ENCODE peak calls at places on chromosome 12, in seven cellular contexts. One of them, this sample, is unnamed.

GRCh38 chr12:46260153-46260912 is 8.5 kb downstream of the SLC38A1 start:
- DNase-seq in Peyer's patch: no peak
- DNase-seq in H54: no peak
- DNase-seq in breast epithelium: no peak
- DNase-seq in IMR-90: peak; percentile 70
- DNase-seq in upper lobe of left lung: no peak
- DNase-seq in stomach: no peak
- DNase-seq in this sample: peak; percentile 3

GRCh38 chr12:95257541-95257940 is 39.9 kb downstream of the VEZT start:
- DNase-seq in IMR-90: peak; percentile 44
- DNase-seq in stomach: no peak
- DNase-seq in H54: no peak
- DNase-seq in upper lobe of left lung: no peak
- DNase-seq in Peyer's patch: no peak
- DNase-seq in breast epithelium: no peak
- DNase-seq in this sample: no peak

GRCh38 chr12:16474801-16475200 is 127.4 kb downstream of the MGST1 start:
- DNase-seq in Peyer's patch: no peak
- DNase-seq in H54: no peak
- DNase-seq in upper lobe of left lung: no peak
- DNase-seq in stomach: no peak
- DNase-seq in breast epithelium: no peak
- DNase-seq in IMR-90: no peak
- DNase-seq in this sample: no peak

GRCh38 chr12:106581543-106582263 is 1.1 kb upstream of the RFX4 start:
- DNase-seq in upper lobe of left lung: no peak
- DNase-seq in IMR-90: no peak
- DNase-seq in breast epithelium: no peak
- DNase-seq in Peyer's patch: no peak
- DNase-seq in stomach: no peak
- DNase-seq in H54: no peak
- DNase-seq in this sample: no peak

GRCh38 chr12:64097346-64098105 is 124.6 kb downstream of the KICS2 start:
- DNase-seq in stomach: no peak
- DNase-seq in IMR-90: peak; percentile 79
- DNase-seq in H54: no peak
- DNase-seq in upper lobe of left lung: no peak
- DNase-seq in Peyer's patch: no peak
- DNase-seq in breast epithelium: peak; percentile 32
- DNase-seq in this sample: no peak

GRCh38 chr12:52313926-52314325 is 7.3 kb downstream of the KRT83 start:
- DNase-seq in Peyer's patch: no peak
- DNase-seq in IMR-90: no peak
- DNase-seq in stomach: no peak
- DNase-seq in breast epithelium: no peak
- DNase-seq in H54: no peak
- DNase-seq in upper lobe of left lung: no peak
- DNase-seq in this sample: no peak

GRCh38 chr12:65859519-65859918 is 35.2 kb downstream of the HMGA2 start:
- DNase-seq in upper lobe of left lung: no peak
- DNase-seq in H54: no peak
- DNase-seq in breast epithelium: no peak
- DNase-seq in stomach: no peak
- DNase-seq in Peyer's patch: no peak
- DNase-seq in IMR-90: peak; percentile 39
- DNase-seq in this sample: no peak

GRCh38 chr12:4584281-4584680 is 22.3 kb downstream of the DYRK4 start:
- DNase-seq in stomach: no peak
- DNase-seq in IMR-90: no peak
- DNase-seq in upper lobe of left lung: no peak
- DNase-seq in H54: no peak
- DNase-seq in breast epithelium: no peak
- DNase-seq in Peyer's patch: peak; percentile 22
- DNase-seq in this sample: no peak

GRCh38 chr12:43285248-43285647 is 266.8 kb downstream of the ADAMTS20 start:
- DNase-seq in Peyer's patch: no peak
- DNase-seq in IMR-90: peak; percentile 98
- DNase-seq in stomach: no peak
- DNase-seq in upper lobe of left lung: no peak
- DNase-seq in H54: peak; percentile 18
- DNase-seq in breast epithelium: no peak
- DNase-seq in this sample: no peak

GRCh38 chr12:19440916-19441315 is 1.6 kb downstream of the AEBP2 start:
- DNase-seq in upper lobe of left lung: no peak
- DNase-seq in breast epithelium: no peak
- DNase-seq in stomach: no peak
- DNase-seq in Peyer's patch: no peak
- DNase-seq in H54: no peak
- DNase-seq in IMR-90: peak; percentile 40
- DNase-seq in this sample: no peak

GRCh38 chr12:105100998-105101397 is 6.5 kb upstream of the WASHC4 start:
- DNase-seq in stomach: no peak
- DNase-seq in Peyer's patch: no peak
- DNase-seq in breast epithelium: no peak
- DNase-seq in IMR-90: peak; percentile 45
- DNase-seq in upper lobe of left lung: no peak
- DNase-seq in H54: no peak
- DNase-seq in this sample: no peak

DNA sequence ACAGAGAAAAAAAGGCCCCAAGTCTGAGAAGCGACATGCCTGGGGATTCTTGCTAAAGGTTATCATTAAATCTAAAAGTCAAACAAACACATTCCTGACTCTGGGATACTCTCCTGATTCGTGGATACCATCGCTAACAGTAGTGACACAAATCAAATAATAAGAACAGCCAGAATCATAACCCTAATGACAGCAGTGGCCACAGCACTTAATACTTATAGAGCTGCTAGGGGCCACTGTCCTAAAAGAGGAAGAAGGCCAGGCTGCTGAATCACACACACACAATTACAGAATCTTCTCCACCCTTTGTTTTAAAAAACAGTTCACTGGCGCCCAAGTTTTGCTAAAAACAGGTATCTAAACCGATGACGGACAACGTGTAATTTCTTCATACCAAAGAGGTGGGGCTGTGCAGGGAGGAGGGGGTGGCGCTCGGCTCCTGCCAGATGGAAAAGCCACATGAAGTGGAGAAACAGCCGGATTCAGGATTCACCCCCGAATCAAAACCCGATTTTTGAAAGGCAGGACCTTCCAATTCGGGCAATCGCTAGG is 1.1 kb downstream of the CLIP1 start:
- DNase-seq in breast epithelium: peak; percentile 61
- DNase-seq in H54: no peak
- DNase-seq in IMR-90: peak; percentile 47
- DNase-seq in Peyer's patch: peak; percentile 36
- DNase-seq in stomach: peak; percentile 35
- DNase-seq in upper lobe of left lung: peak; percentile 64
- DNase-seq in this sample: peak; percentile 78
- TF ChIP-seq POLR2A in breast epithelium: peak; percentile 12
- TF ChIP-seq POLR2A in H54: no peak
- TF ChIP-seq POLR2A in IMR-90: peak; percentile 43
- TF ChIP-seq POLR2A in Peyer's patch: no peak
- TF ChIP-seq POLR2A in stomach: no peak
- TF ChIP-seq POLR2A in upper lobe of left lung: no peak
- TF ChIP-seq POLR2A in this sample: peak; percentile 65

GRCh38 chr12:54208591-54208990 is 19.8 kb upstream of the SMUG1 start:
- DNase-seq in Peyer's patch: no peak
- DNase-seq in upper lobe of left lung: no peak
- DNase-seq in stomach: no peak
- DNase-seq in breast epithelium: no peak
- DNase-seq in IMR-90: no peak
- DNase-seq in H54: no peak
- DNase-seq in this sample: no peak

GRCh38 chr12:54204316-54204715 is 15.5 kb upstream of the SMUG1 start:
- DNase-seq in IMR-90: no peak
- DNase-seq in Peyer's patch: no peak
- DNase-seq in breast epithelium: no peak
- DNase-seq in H54: no peak
- DNase-seq in stomach: no peak
- DNase-seq in upper lobe of left lung: no peak
- DNase-seq in this sample: no peak

GRCh38 chr12:54206807-54207206 is 18.0 kb upstream of the SMUG1 start:
- DNase-seq in Peyer's patch: no peak
- DNase-seq in stomach: no peak
- DNase-seq in H54: no peak
- DNase-seq in IMR-90: no peak
- DNase-seq in upper lobe of left lung: no peak
- DNase-seq in breast epithelium: no peak
- DNase-seq in this sample: no peak

GRCh38 chr12:54210400-54210790 is 21.6 kb upstream of the SMUG1 start:
- DNase-seq in breast epithelium: no peak
- DNase-seq in upper lobe of left lung: no peak
- DNase-seq in IMR-90: no peak
- DNase-seq in stomach: no peak
- DNase-seq in H54: no peak
- DNase-seq in Peyer's patch: no peak
- DNase-seq in this sample: no peak

DNA sequence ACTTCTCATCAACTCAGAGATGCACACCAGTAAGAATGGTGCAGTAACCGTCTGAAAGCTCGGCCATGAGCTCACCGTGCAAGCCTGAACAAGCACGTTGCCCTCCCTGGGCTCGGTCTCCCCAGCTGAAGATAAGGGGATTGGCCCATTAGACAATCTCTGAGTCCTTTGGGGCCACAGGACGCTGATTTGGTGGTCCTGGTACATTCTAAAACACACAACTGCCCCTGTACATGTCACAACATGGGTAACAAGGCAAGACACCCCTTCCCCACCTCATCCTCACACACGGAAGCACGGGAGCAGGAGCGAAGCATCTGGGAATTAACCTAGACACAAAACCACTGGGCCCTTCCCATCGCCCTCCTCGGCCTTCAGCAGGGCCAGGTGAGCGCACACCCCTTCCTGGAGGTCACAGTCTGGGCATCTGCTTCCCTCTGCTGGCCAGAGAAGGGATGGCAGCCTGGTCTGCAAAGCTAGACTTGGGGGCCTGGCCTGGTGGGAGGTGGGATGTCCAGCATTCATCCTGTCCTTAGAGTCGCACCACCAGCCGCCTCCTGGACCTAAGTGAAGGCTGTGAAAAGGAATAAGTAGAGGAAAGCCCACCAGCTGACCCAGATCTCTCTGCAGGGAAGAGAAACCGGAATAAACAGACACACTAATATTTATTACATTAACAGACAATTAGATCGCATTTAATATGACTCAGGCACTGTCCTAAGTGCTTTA is 18.9 kb upstream of the SMUG1 start:
- DNase-seq in H54: peak; percentile 69
- DNase-seq in upper lobe of left lung: peak; percentile 63
- DNase-seq in stomach: peak; percentile 85
- DNase-seq in breast epithelium: peak; percentile 60
- DNase-seq in IMR-90: peak; percentile 37
- DNase-seq in Peyer's patch: peak; percentile 82
- DNase-seq in this sample: peak; percentile 78
- TF ChIP-seq POLR2A in H54: no peak
- TF ChIP-seq POLR2A in upper lobe of left lung: no peak
- TF ChIP-seq POLR2A in stomach: no peak
- TF ChIP-seq POLR2A in breast epithelium: no peak
- TF ChIP-seq POLR2A in IMR-90: no peak
- TF ChIP-seq POLR2A in Peyer's patch: no peak
- TF ChIP-seq POLR2A in this sample: no peak

GRCh38 chr12:57826966-57827365 is 8.4 kb upstream of the AVIL start:
- DNase-seq in IMR-90: no peak
- DNase-seq in stomach: no peak
- DNase-seq in upper lobe of left lung: no peak
- DNase-seq in H54: no peak
- DNase-seq in breast epithelium: no peak
- DNase-seq in Peyer's patch: no peak
- DNase-seq in this sample: no peak
- TF ChIP-seq POLR2A in IMR-90: no peak
- TF ChIP-seq POLR2A in stomach: no peak
- TF ChIP-seq POLR2A in upper lobe of left lung: no peak
- TF ChIP-seq POLR2A in H54: no peak
- TF ChIP-seq POLR2A in breast epithelium: no peak
- TF ChIP-seq POLR2A in Peyer's patch: no peak
- TF ChIP-seq POLR2A in this sample: no peak

GRCh38 chr12:92593734-92594402 is 108.9 kb upstream of the PLEKHG7 start:
- DNase-seq in upper lobe of left lung: peak; percentile 77
- DNase-seq in breast epithelium: peak; percentile 35
- DNase-seq in IMR-90: peak; percentile 96
- DNase-seq in Peyer's patch: peak; percentile 83
- DNase-seq in H54: peak; percentile 61
- DNase-seq in stomach: peak; percentile 29
- DNase-seq in this sample: peak; percentile 10
- TF ChIP-seq POLR2A in upper lobe of left lung: no peak
- TF ChIP-seq POLR2A in breast epithelium: no peak
- TF ChIP-seq POLR2A in IMR-90: no peak
- TF ChIP-seq POLR2A in Peyer's patch: no peak
- TF ChIP-seq POLR2A in H54: no peak
- TF ChIP-seq POLR2A in stomach: no peak
- TF ChIP-seq POLR2A in this sample: no peak

GRCh38 chr12:107760817-107761501 is at the start of gene PRDM4:
- DNase-seq in H54: peak; percentile 98
- DNase-seq in breast epithelium: peak; percentile 92
- DNase-seq in IMR-90: peak; percentile 93
- DNase-seq in Peyer's patch: peak; percentile 89
- DNase-seq in stomach: peak; percentile 95
- DNase-seq in upper lobe of left lung: peak; percentile 96
- DNase-seq in this sample: peak; percentile 95
- TF ChIP-seq POLR2A in H54: peak; percentile 66
- TF ChIP-seq POLR2A in breast epithelium: no peak
- TF ChIP-seq POLR2A in IMR-90: peak; percentile 96
- TF ChIP-seq POLR2A in Peyer's patch: peak; percentile 96
- TF ChIP-seq POLR2A in stomach: no peak
- TF ChIP-seq POLR2A in upper lobe of left lung: no peak
- TF ChIP-seq POLR2A in this sample: peak; percentile 93